ENCODE peak calls at places on chromosome 12, in six cellular contexts. One of them, this sample, is unnamed. For H3K4me1, the result is how much of the 10 kb centered on the place peaks cover.

GRCh38 chr12:116390656-116391335 is 113.3 kb upstream of the MED13L start:
- DNase-seq in mucosa of descending colon: no peak
- DNase-seq in adrenal gland: no peak
- DNase-seq in IMR-90: no peak
- DNase-seq in CD8-positive, alpha-beta memory T cell: no peak
- DNase-seq in mammary epithelial cell: peak
- DNase-seq in this sample: no peak

GRCh38 chr12:34397591-34398365 is 375.5 kb downstream of the ALG10 start:
- DNase-seq in mammary epithelial cell: no peak
- DNase-seq in mucosa of descending colon: peak
- DNase-seq in IMR-90: no peak
- DNase-seq in adrenal gland: peak
- DNase-seq in CD8-positive, alpha-beta memory T cell: no peak
- DNase-seq in this sample: peak

GRCh38 chr12:11482955-11483354 is 87.6 kb upstream of the PRB2 start:
- DNase-seq in IMR-90: peak
- DNase-seq in mucosa of descending colon: no peak
- DNase-seq in CD8-positive, alpha-beta memory T cell: no peak
- DNase-seq in adrenal gland: no peak
- DNase-seq in mammary epithelial cell: peak
- DNase-seq in this sample: no peak

GRCh38 chr12:20342111-20342510 is 26.2 kb upstream of the PDE3A start:
- DNase-seq in CD8-positive, alpha-beta memory T cell: no peak
- DNase-seq in mucosa of descending colon: no peak
- DNase-seq in IMR-90: peak
- DNase-seq in mammary epithelial cell: no peak
- DNase-seq in adrenal gland: no peak
- DNase-seq in this sample: no peak

GRCh38 chr12:47079894-47080724 is at the start of gene AMIGO2:
- DNase-seq in mammary epithelial cell: peak
- DNase-seq in CD8-positive, alpha-beta memory T cell: peak
- DNase-seq in IMR-90: peak
- DNase-seq in adrenal gland: peak
- DNase-seq in mucosa of descending colon: peak
- DNase-seq in this sample: peak

GRCh38 chr12:11513288-11513687 is 117.9 kb upstream of the PRB2 start:
- DNase-seq in CD8-positive, alpha-beta memory T cell: no peak
- DNase-seq in IMR-90: no peak
- DNase-seq in mucosa of descending colon: no peak
- DNase-seq in adrenal gland: no peak
- DNase-seq in mammary epithelial cell: no peak
- DNase-seq in this sample: no peak

GRCh38 chr12:115023279-115023678 is 339.3 kb upstream of the TBX3 start:
- DNase-seq in mucosa of descending colon: no peak
- DNase-seq in adrenal gland: peak
- DNase-seq in mammary epithelial cell: no peak
- DNase-seq in IMR-90: peak
- DNase-seq in CD8-positive, alpha-beta memory T cell: no peak
- DNase-seq in this sample: peak

GRCh38 chr12:31206038-31206670 is 119.8 kb downstream of the SINHCAF start:
- DNase-seq in mammary epithelial cell: peak
- DNase-seq in CD8-positive, alpha-beta memory T cell: no peak
- DNase-seq in IMR-90: peak
- DNase-seq in mucosa of descending colon: no peak
- DNase-seq in adrenal gland: no peak
- DNase-seq in this sample: peak

GRCh38 chr12:95623554-95624170 is 72.4 kb upstream of the USP44 start:
- DNase-seq in CD8-positive, alpha-beta memory T cell: peak
- DNase-seq in IMR-90: peak
- DNase-seq in mucosa of descending colon: peak
- DNase-seq in mammary epithelial cell: peak
- DNase-seq in adrenal gland: peak
- DNase-seq in this sample: peak

GRCh38 chr12:62640910-62641448 is 174.4 kb downstream of the MON2 start:
- DNase-seq in mammary epithelial cell: no peak
- DNase-seq in CD8-positive, alpha-beta memory T cell: no peak
- DNase-seq in adrenal gland: no peak
- DNase-seq in IMR-90: peak
- DNase-seq in mucosa of descending colon: no peak
- DNase-seq in this sample: no peak

GRCh38 chr12:81078469-81079196 is 754 bp downstream of the ACSS3 start:
- DNase-seq in mammary epithelial cell: no peak
- DNase-seq in mucosa of descending colon: no peak
- DNase-seq in adrenal gland: peak
- DNase-seq in IMR-90: peak
- DNase-seq in CD8-positive, alpha-beta memory T cell: no peak
- DNase-seq in this sample: peak

GRCh38 chr12:100593490-100593889 is 20.0 kb downstream of the GAS2L3 start:
- DNase-seq in IMR-90: no peak
- DNase-seq in mucosa of descending colon: no peak
- DNase-seq in CD8-positive, alpha-beta memory T cell: no peak
- DNase-seq in mammary epithelial cell: peak
- DNase-seq in adrenal gland: no peak
- DNase-seq in this sample: no peak

GRCh38 chr12:109157986-109158385 is 41.6 kb downstream of the ACACB start:
- DNase-seq in mucosa of descending colon: no peak
- DNase-seq in mammary epithelial cell: no peak
- DNase-seq in IMR-90: no peak
- DNase-seq in adrenal gland: no peak
- DNase-seq in CD8-positive, alpha-beta memory T cell: no peak
- DNase-seq in this sample: no peak
- H3K4me1 ChIP-seq in mucosa of descending colon: under half
- H3K4me1 ChIP-seq in mammary epithelial cell: under half
- H3K4me1 ChIP-seq in IMR-90: under half
- H3K4me1 ChIP-seq in adrenal gland: half or more
- H3K4me1 ChIP-seq in CD8-positive, alpha-beta memory T cell: under half
- H3K4me1 ChIP-seq in this sample: under half

GRCh38 chr12:5305425-5305824 is 126.5 kb upstream of the NTF3 start:
- DNase-seq in adrenal gland: no peak
- DNase-seq in mammary epithelial cell: no peak
- DNase-seq in CD8-positive, alpha-beta memory T cell: no peak
- DNase-seq in mucosa of descending colon: peak
- DNase-seq in IMR-90: no peak
- DNase-seq in this sample: no peak
- H3K4me1 ChIP-seq in adrenal gland: under half
- H3K4me1 ChIP-seq in mammary epithelial cell: under half
- H3K4me1 ChIP-seq in CD8-positive, alpha-beta memory T cell: under half
- H3K4me1 ChIP-seq in mucosa of descending colon: under half
- H3K4me1 ChIP-seq in IMR-90: under half
- H3K4me1 ChIP-seq in this sample: under half

DNA sequence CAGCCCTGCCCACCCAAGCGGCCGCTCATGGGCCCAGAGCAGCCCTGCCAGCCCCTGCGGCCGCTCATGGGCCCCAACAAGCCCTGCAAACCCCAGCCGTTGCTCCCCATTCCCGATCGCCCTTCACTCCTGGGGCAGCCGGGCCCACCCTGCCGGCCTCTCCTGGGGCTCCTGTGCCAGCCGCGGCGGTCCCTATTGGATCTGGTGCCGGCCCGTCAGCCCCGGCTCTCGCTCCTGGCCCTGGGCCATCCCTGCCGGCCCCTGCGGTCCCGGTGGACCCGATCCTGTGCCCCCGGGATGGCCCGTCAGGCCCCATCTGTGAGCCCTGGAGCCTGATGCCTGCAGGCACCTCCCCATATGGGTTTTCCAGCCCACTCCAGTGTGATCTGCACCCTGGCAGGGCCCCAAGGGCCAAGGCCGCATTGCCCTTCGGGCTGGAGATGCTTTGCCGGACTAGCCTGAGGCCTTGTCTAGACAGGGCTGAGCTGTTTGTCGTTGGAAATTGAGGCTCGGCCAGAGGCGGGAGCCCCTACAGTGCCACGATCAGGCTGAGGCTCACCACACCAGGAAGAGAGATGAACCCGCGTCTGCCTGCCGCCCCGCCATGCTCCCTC is 20.3 kb downstream of the FBRSL1 start:
- DNase-seq in mucosa of descending colon: no peak
- DNase-seq in IMR-90: no peak
- DNase-seq in CD8-positive, alpha-beta memory T cell: no peak
- DNase-seq in adrenal gland: peak
- DNase-seq in mammary epithelial cell: no peak
- DNase-seq in this sample: no peak
- H3K4me1 ChIP-seq in mucosa of descending colon: under half
- H3K4me1 ChIP-seq in IMR-90: under half
- H3K4me1 ChIP-seq in CD8-positive, alpha-beta memory T cell: under half
- H3K4me1 ChIP-seq in adrenal gland: under half
- H3K4me1 ChIP-seq in mammary epithelial cell: under half
- H3K4me1 ChIP-seq in this sample: half or more

GRCh38 chr12:24996102-24996797 is 47.3 kb upstream of the BCAT1 start:
- DNase-seq in mucosa of descending colon: no peak
- DNase-seq in CD8-positive, alpha-beta memory T cell: no peak
- DNase-seq in mammary epithelial cell: no peak
- DNase-seq in adrenal gland: no peak
- DNase-seq in IMR-90: no peak
- DNase-seq in this sample: no peak
- H3K4me1 ChIP-seq in mucosa of descending colon: under half
- H3K4me1 ChIP-seq in CD8-positive, alpha-beta memory T cell: under half
- H3K4me1 ChIP-seq in mammary epithelial cell: under half
- H3K4me1 ChIP-seq in adrenal gland: under half
- H3K4me1 ChIP-seq in IMR-90: under half
- H3K4me1 ChIP-seq in this sample: under half

GRCh38 chr12:78725033-78725432 is 139.5 kb upstream of the SYT1 start:
- DNase-seq in CD8-positive, alpha-beta memory T cell: no peak
- DNase-seq in IMR-90: no peak
- DNase-seq in mucosa of descending colon: no peak
- DNase-seq in adrenal gland: no peak
- DNase-seq in mammary epithelial cell: no peak
- DNase-seq in this sample: no peak
- H3K4me1 ChIP-seq in CD8-positive, alpha-beta memory T cell: under half
- H3K4me1 ChIP-seq in IMR-90: under half
- H3K4me1 ChIP-seq in mucosa of descending colon: under half
- H3K4me1 ChIP-seq in adrenal gland: under half
- H3K4me1 ChIP-seq in mammary epithelial cell: under half
- H3K4me1 ChIP-seq in this sample: under half

DNA sequence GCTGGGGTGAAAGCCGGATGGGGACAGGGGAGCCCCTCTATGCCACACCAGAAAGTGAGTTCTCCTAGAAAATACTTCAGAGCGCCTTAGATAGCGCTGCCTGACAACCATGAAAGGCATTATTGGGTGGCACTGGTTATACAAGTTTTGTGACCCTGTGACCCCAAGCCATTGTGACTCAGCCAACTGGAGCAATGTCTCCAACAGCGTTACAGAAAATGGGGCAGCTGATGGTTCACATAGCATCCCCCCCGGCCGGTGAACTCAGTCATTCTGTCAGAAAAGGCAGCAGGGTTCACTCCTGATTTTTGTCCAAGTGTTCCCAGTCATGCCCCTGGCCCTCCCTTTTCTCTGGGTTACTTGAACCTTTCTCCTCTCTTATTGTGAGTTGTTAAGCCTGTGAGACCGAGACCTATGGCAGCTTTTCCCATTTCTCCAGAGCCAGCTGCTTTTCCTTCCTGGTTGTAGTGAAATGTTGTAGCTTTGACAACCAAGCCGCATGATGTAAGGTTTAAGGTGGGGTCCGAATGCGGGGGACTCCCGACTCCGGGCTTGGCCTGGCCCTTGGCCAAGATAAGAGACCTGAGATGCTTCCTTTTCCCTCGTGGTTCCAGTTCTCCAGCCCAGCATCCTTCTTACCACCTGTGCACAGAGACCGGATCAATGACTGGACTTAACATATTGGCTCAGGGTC is 22.0 kb downstream of the CD9 start:
- DNase-seq in CD8-positive, alpha-beta memory T cell: no peak
- DNase-seq in mammary epithelial cell: no peak
- DNase-seq in IMR-90: no peak
- DNase-seq in mucosa of descending colon: no peak
- DNase-seq in adrenal gland: no peak
- DNase-seq in this sample: peak
- H3K4me1 ChIP-seq in CD8-positive, alpha-beta memory T cell: under half
- H3K4me1 ChIP-seq in mammary epithelial cell: half or more
- H3K4me1 ChIP-seq in IMR-90: under half
- H3K4me1 ChIP-seq in mucosa of descending colon: half or more
- H3K4me1 ChIP-seq in adrenal gland: half or more
- H3K4me1 ChIP-seq in this sample: under half

GRCh38 chr12:1309610-1310009 is 284.8 kb downstream of the FBXL14 start:
- DNase-seq in mucosa of descending colon: no peak
- DNase-seq in CD8-positive, alpha-beta memory T cell: no peak
- DNase-seq in mammary epithelial cell: no peak
- DNase-seq in adrenal gland: no peak
- DNase-seq in IMR-90: no peak
- DNase-seq in this sample: no peak
- H3K4me1 ChIP-seq in mucosa of descending colon: under half
- H3K4me1 ChIP-seq in CD8-positive, alpha-beta memory T cell: under half
- H3K4me1 ChIP-seq in mammary epithelial cell: under half
- H3K4me1 ChIP-seq in adrenal gland: under half
- H3K4me1 ChIP-seq in IMR-90: under half
- H3K4me1 ChIP-seq in this sample: half or more

This sample was measured in body of pancreas.